ENCODE peak calls at places on chromosomes 16 and 17, in eight cellular contexts. Q is AG08396; K is AG08395; T is B cell; U is astrocyte of the hippocampus; R is NCI-H1436; B is HFF-Myc; E is stimulated activated CD4-positive, alpha-beta T cell treated with anti-CD3 and anti-CD28 coated beads, TNF-alpha, amount 100 ng/mL, for 24 hours. V is an unnamed sample.

GRCh38 chr16:23836404-23837291 is 865 bp downstream of the PRKCB start:
- DNase-seq in Q (no peak), K (no peak), T (peak), U (peak), R (no peak), B (no peak), E (no peak), V (no peak)

GRCh38 chr17:71329310-71330098 is 791.3 kb upstream of the SOX9 start:
- DNase-seq in Q (no peak), K (no peak), T (no peak), U (no peak), R (peak), B (no peak), E (no peak), V (no peak)

GRCh38 chr17:56028837-56029236 is 124.4 kb upstream of the ANKFN1 start:
- DNase-seq in Q (no peak), K (no peak), T (no peak), U (no peak), R (no peak), B (no peak), E (no peak), V (no peak)

GRCh38 chr17:63550816-63551639 is 751 bp downstream of the DCAF7 start:
- DNase-seq in Q (peak), K (peak), T (no peak), U (peak), R (peak), B (no peak), E (no peak), V (peak)

GRCh38 chr17:35973333-35974260 is 7.7 kb downstream of the CCL16 start:
- DNase-seq in Q (no peak), K (no peak), T (no peak), U (peak), R (no peak), B (no peak), E (no peak), V (no peak)

GRCh38 chr16:56742030-56742984 is 12.4 kb downstream of the NUP93 start:
- DNase-seq in Q (peak), K (peak), T (no peak), U (peak), R (no peak), B (peak), E (no peak), V (peak)

GRCh38 chr16:27322858-27323780 is 9.3 kb downstream of the IL4R start:
- DNase-seq in Q (no peak), K (no peak), T (no peak), U (no peak), R (no peak), B (no peak), E (no peak), V (no peak)

GRCh38 chr16:4679854-4680636 is 13.3 kb upstream of the NUDT16L1 start:
- DNase-seq in Q (peak), K (no peak), T (no peak), U (no peak), R (no peak), B (no peak), E (no peak), V (no peak)

GRCh38 chr17:46020998-46021397 is 21.9 kb downstream of the STH start:
- DNase-seq in Q (no peak), K (no peak), T (no peak), U (no peak), R (no peak), B (no peak), E (no peak), V (no peak)

GRCh38 chr16:47886631-47887415 is 269.0 kb downstream of the ABCC12 start:
- DNase-seq in Q (no peak), K (no peak), T (no peak), U (no peak), R (no peak), B (no peak), E (no peak), V (no peak)

GRCh38 chr17:79402275-79402674 is 208.6 kb downstream of the RBFOX3 start:
- DNase-seq in Q (no peak), K (no peak), T (no peak), U (no peak), R (no peak), B (no peak), E (no peak), V (no peak)

GRCh38 chr16:89314357-89314756 is 96.9 kb downstream of the ZNF778 start:
- DNase-seq in Q (no peak), K (no peak), T (no peak), U (no peak), R (no peak), B (no peak), E (no peak), V (no peak)

GRCh38 chr16:50136399-50136798 is 16.7 kb upstream of the TENT4B start:
- DNase-seq in Q (no peak), K (no peak), T (no peak), U (no peak), R (no peak), B (no peak), E (no peak), V (no peak)

GRCh38 chr16:88893127-88893968 is 26.9 kb upstream of the PABPN1L start:
- DNase-seq in Q (no peak), K (no peak), T (no peak), U (no peak), R (no peak), B (no peak), E (no peak), V (no peak)

GRCh38 chr16:8346291-8346690 is 244.0 kb downstream of the TMEM114 start:
- DNase-seq in Q (no peak), K (no peak), T (no peak), U (peak), R (no peak), B (no peak), E (no peak), V (no peak)

GRCh38 chr17:70144260-70144846 is 25.0 kb upstream of the KCNJ2 start:
- DNase-seq in Q (no peak), K (peak), T (peak), U (peak), R (no peak), B (no peak), E (no peak), V (no peak)

GRCh38 chr17:80380068-80381061 is 34.6 kb upstream of the ENDOV start:
- DNase-seq in Q (no peak), K (no peak), T (no peak), U (no peak), R (no peak), B (no peak), E (no peak), V (no peak)

GRCh38 chr17:50192873-50193274 is 8.6 kb downstream of the COL1A1 start:
- DNase-seq in Q (no peak), K (no peak), T (no peak), U (no peak), R (no peak), B (no peak), E (no peak), V (no peak)

GRCh38 chr16:80751167-80751566 is 53.2 kb downstream of the CDYL2 start:
- DNase-seq in Q (peak), K (peak), T (no peak), U (no peak), R (no peak), B (no peak), E (no peak), V (no peak)

GRCh38 chr17:27782791-27783206 is 17.5 kb downstream of the NOS2 start:
- DNase-seq in Q (no peak), K (no peak), T (no peak), U (no peak), R (no peak), B (no peak), E (no peak), V (no peak)

GRCh38 chr17:68456529-68457167 is 648 bp downstream of the WIPI1 start:
- DNase-seq in Q (peak), K (peak), T (no peak), U (peak), R (no peak), B (peak), E (no peak), V (peak)

GRCh38 chr17:47315451-47316266 is 8.1 kb upstream of the EFCAB13 start:
- DNase-seq in Q (peak), K (peak), T (peak), U (peak), R (peak), B (peak), E (no peak), V (peak)

GRCh38 chr17:49871211-49871610 is 23.3 kb upstream of the TAC4 start:
- DNase-seq in Q (no peak), K (no peak), T (no peak), U (no peak), R (no peak), B (no peak), E (no peak), V (no peak)

GRCh38 chr17:79393358-79394038 is 217.4 kb downstream of the RBFOX3 start:
- DNase-seq in Q (peak), K (peak), T (peak), U (peak), R (peak), B (peak), E (peak), V (peak)

GRCh38 chr16:11624645-11625607 is 38.2 kb upstream of the LITAF start:
- DNase-seq in Q (no peak), K (peak), T (no peak), U (no peak), R (no peak), B (no peak), E (no peak), V (no peak)

GRCh38 chr17:73798111-73798748 is 154.0 kb upstream of the SDK2 start:
- DNase-seq in Q (peak), K (peak), T (no peak), U (peak), R (no peak), B (peak), E (no peak), V (peak)

GRCh38 chr17:64398330-64398729 is 7.7 kb upstream of the PECAM1 start:
- DNase-seq in Q (no peak), K (no peak), T (no peak), U (no peak), R (no peak), B (no peak), E (no peak), V (no peak)

GRCh38 chr16:28883221-28883996 is 5.1 kb downstream of the ATP2A1 start:
- DNase-seq in Q (no peak), K (no peak), T (no peak), U (no peak), R (no peak), B (no peak), E (no peak), V (no peak)

GRCh38 chr17:7015587-7016020 is 3.2 kb downstream of the RNASEK start:
- DNase-seq in Q (no peak), K (no peak), T (no peak), U (no peak), R (no peak), B (no peak), E (no peak), V (no peak)

GRCh38 chr16:67247698-67248400 is 568 bp upstream of the FHOD1 start:
- DNase-seq in Q (no peak), K (no peak), T (no peak), U (no peak), R (no peak), B (no peak), E (no peak), V (no peak)

GRCh38 chr17:79939755-79940154 is 95.9 kb downstream of the TBC1D16 start:
- DNase-seq in Q (no peak), K (no peak), T (no peak), U (no peak), R (no peak), B (no peak), E (no peak), V (no peak)

GRCh38 chr16:30957456-30958163 is at the start of gene SETD1A:
- DNase-seq in Q (peak), K (peak), T (peak), U (peak), R (peak), B (peak), E (peak), V (peak)

GRCh38 chr17:65564793-65565192 is 3.3 kb upstream of the AXIN2 start:
- DNase-seq in Q (peak), K (no peak), T (no peak), U (peak), R (peak), B (no peak), E (no peak), V (no peak)

GRCh38 chr17:77449908-77450741 is 309.4 kb downstream of the SEC14L1 start:
- DNase-seq in Q (peak), K (peak), T (no peak), U (peak), R (no peak), B (no peak), E (no peak), V (peak)

V was measured in HTR-8/SVneo.